ENCODE peak calls at places on chromosomes 11 and 22, in six cellular contexts. One of them, this sample, is unnamed.
A peak's percentile ranks its signal among the peaks of the same experiment; 100 is the strongest.

GRCh38 chr11:121035169-121035755 is 11.4 kb downstream of the TBCEL start:
- DNase-seq in neuronal stem cell: no peak
- DNase-seq in IMR-90: no peak
- DNase-seq in H1: no peak
- DNase-seq in trophoblast cell: no peak
- DNase-seq in mesenchymal stem cell: peak; percentile 62
- DNase-seq in this sample: peak; percentile 27

GRCh38 chr11:83895516-83895915 is 609.3 kb upstream of the CCDC90B start:
- DNase-seq in neuronal stem cell: peak; percentile 24
- DNase-seq in IMR-90: no peak
- DNase-seq in H1: no peak
- DNase-seq in trophoblast cell: peak; percentile 8
- DNase-seq in mesenchymal stem cell: no peak
- DNase-seq in this sample: peak; percentile 82

GRCh38 chr11:116176484-116177005 is 596.2 kb downstream of the BUD13 start:
- DNase-seq in neuronal stem cell: no peak
- DNase-seq in IMR-90: no peak
- DNase-seq in H1: peak; percentile 42
- DNase-seq in trophoblast cell: no peak
- DNase-seq in mesenchymal stem cell: no peak
- DNase-seq in this sample: no peak

GRCh38 chr11:123064268-123064657 is 2.3 kb upstream of the HSPA8 start:
- DNase-seq in neuronal stem cell: no peak
- DNase-seq in IMR-90: no peak
- DNase-seq in H1: no peak
- DNase-seq in trophoblast cell: no peak
- DNase-seq in mesenchymal stem cell: no peak
- DNase-seq in this sample: no peak

GRCh38 chr11:96254087-96254486 is 88.9 kb downstream of the MAML2 start:
- DNase-seq in neuronal stem cell: no peak
- DNase-seq in IMR-90: peak; percentile 75
- DNase-seq in H1: no peak
- DNase-seq in trophoblast cell: no peak
- DNase-seq in mesenchymal stem cell: peak; percentile 69
- DNase-seq in this sample: peak; percentile 68

GRCh38 chr11:82978422-82979099 is 77.0 kb downstream of the DDIAS start:
- DNase-seq in neuronal stem cell: no peak
- DNase-seq in IMR-90: peak; percentile 90
- DNase-seq in H1: no peak
- DNase-seq in trophoblast cell: no peak
- DNase-seq in mesenchymal stem cell: peak; percentile 72
- DNase-seq in this sample: no peak

GRCh38 chr11:95520765-95521542 is 268.6 kb downstream of the FAM76B start:
- DNase-seq in neuronal stem cell: no peak
- DNase-seq in IMR-90: no peak
- DNase-seq in H1: no peak
- DNase-seq in trophoblast cell: no peak
- DNase-seq in mesenchymal stem cell: no peak
- DNase-seq in this sample: no peak

GRCh38 chr11:61068581-61068980 is 33.7 kb upstream of the CD5 start:
- DNase-seq in neuronal stem cell: no peak
- DNase-seq in IMR-90: no peak
- DNase-seq in H1: no peak
- DNase-seq in trophoblast cell: no peak
- DNase-seq in mesenchymal stem cell: no peak
- DNase-seq in this sample: no peak

GRCh38 chr11:71342951-71343827 is 90.8 kb upstream of the SHANK2 start:
- DNase-seq in neuronal stem cell: peak; percentile 44
- DNase-seq in IMR-90: peak; percentile 15
- DNase-seq in H1: peak; percentile 86
- DNase-seq in trophoblast cell: no peak
- DNase-seq in mesenchymal stem cell: peak; percentile 45
- DNase-seq in this sample: peak; percentile 80

GRCh38 chr11:2517386-2518064 is 72.7 kb downstream of the KCNQ1 start:
- DNase-seq in neuronal stem cell: no peak
- DNase-seq in IMR-90: no peak
- DNase-seq in H1: no peak
- DNase-seq in trophoblast cell: peak; percentile 22
- DNase-seq in mesenchymal stem cell: no peak
- DNase-seq in this sample: no peak

GRCh38 chr11:120780239-120780638 is 243.7 kb upstream of the TBCEL start:
- DNase-seq in neuronal stem cell: no peak
- DNase-seq in IMR-90: peak; percentile 18
- DNase-seq in H1: no peak
- DNase-seq in trophoblast cell: no peak
- DNase-seq in mesenchymal stem cell: peak; percentile 63
- DNase-seq in this sample: no peak

GRCh38 chr22:33678523-33678922 is 241.8 kb downstream of the LARGE1 start:
- DNase-seq in neuronal stem cell: no peak
- DNase-seq in IMR-90: no peak
- DNase-seq in H1: no peak
- DNase-seq in trophoblast cell: no peak
- DNase-seq in mesenchymal stem cell: no peak
- DNase-seq in this sample: no peak

GRCh38 chr11:35524780-35525179 is 636 bp downstream of the PAMR1 start:
- DNase-seq in neuronal stem cell: no peak
- DNase-seq in IMR-90: peak; percentile 68
- DNase-seq in H1: no peak
- DNase-seq in trophoblast cell: no peak
- DNase-seq in mesenchymal stem cell: peak; percentile 61
- DNase-seq in this sample: no peak

GRCh38 chr22:26436903-26437515 is 7.9 kb downstream of the ASPHD2 start:
- DNase-seq in neuronal stem cell: no peak
- DNase-seq in IMR-90: no peak
- DNase-seq in H1: no peak
- DNase-seq in trophoblast cell: no peak
- DNase-seq in mesenchymal stem cell: no peak
- DNase-seq in this sample: no peak

GRCh38 chr22:42613869-42614268 is 814 bp downstream of the POLDIP3 start:
- DNase-seq in neuronal stem cell: no peak
- DNase-seq in IMR-90: no peak
- DNase-seq in H1: no peak
- DNase-seq in trophoblast cell: peak; percentile 62
- DNase-seq in mesenchymal stem cell: peak; percentile 66
- DNase-seq in this sample: peak; percentile 61

GRCh38 chr11:61021661-61022212 is 50.3 kb downstream of the CD6 start:
- DNase-seq in neuronal stem cell: no peak
- DNase-seq in IMR-90: no peak
- DNase-seq in H1: peak; percentile 89
- DNase-seq in trophoblast cell: no peak
- DNase-seq in mesenchymal stem cell: no peak
- DNase-seq in this sample: peak; percentile 36

GRCh38 chr11:5691963-5692358 is 2.4 kb downstream of the TRIM22 start:
- DNase-seq in neuronal stem cell: no peak
- DNase-seq in IMR-90: no peak
- DNase-seq in H1: no peak
- DNase-seq in trophoblast cell: no peak
- DNase-seq in mesenchymal stem cell: no peak
- DNase-seq in this sample: no peak

GRCh38 chr11:112279901-112280267 is 19.2 kb upstream of the PLET1 start:
- DNase-seq in neuronal stem cell: peak; percentile 54
- DNase-seq in IMR-90: peak; percentile 43
- DNase-seq in H1: peak; percentile 89
- DNase-seq in trophoblast cell: peak; percentile 28
- DNase-seq in mesenchymal stem cell: peak; percentile 58
- DNase-seq in this sample: peak; percentile 72

GRCh38 chr22:48753381-48753730 is 1074.3 kb downstream of the BRD1 start:
- DNase-seq in neuronal stem cell: no peak
- DNase-seq in IMR-90: no peak
- DNase-seq in H1: no peak
- DNase-seq in trophoblast cell: no peak
- DNase-seq in mesenchymal stem cell: no peak
- DNase-seq in this sample: no peak

GRCh38 chr11:76236092-76237026 is 30.1 kb upstream of the WNT11 start:
- DNase-seq in neuronal stem cell: no peak
- DNase-seq in IMR-90: peak; percentile 33
- DNase-seq in H1: peak; percentile 88
- DNase-seq in trophoblast cell: peak; percentile 12
- DNase-seq in mesenchymal stem cell: peak; percentile 71
- DNase-seq in this sample: peak; percentile 79

GRCh38 chr11:113106507-113106906 is 145.3 kb downstream of the NCAM1 start:
- DNase-seq in neuronal stem cell: no peak
- DNase-seq in IMR-90: peak; percentile 5
- DNase-seq in H1: no peak
- DNase-seq in trophoblast cell: no peak
- DNase-seq in mesenchymal stem cell: peak; percentile 71
- DNase-seq in this sample: no peak

GRCh38 chr11:35919244-35919643 is 24.6 kb upstream of the LDLRAD3 start:
- DNase-seq in neuronal stem cell: peak; percentile 44
- DNase-seq in IMR-90: peak; percentile 12
- DNase-seq in H1: no peak
- DNase-seq in trophoblast cell: no peak
- DNase-seq in mesenchymal stem cell: no peak
- DNase-seq in this sample: peak; percentile 13

GRCh38 chr22:38218661-38219331 is 17.0 kb downstream of the MAFF start:
- DNase-seq in neuronal stem cell: no peak
- DNase-seq in IMR-90: peak; percentile 97
- DNase-seq in H1: peak; percentile 84
- DNase-seq in trophoblast cell: peak; percentile 96
- DNase-seq in mesenchymal stem cell: peak; percentile 96
- DNase-seq in this sample: peak; percentile 93

GRCh38 chr11:77705195-77705876 is 67.7 kb upstream of the CLNS1A start:
- DNase-seq in neuronal stem cell: no peak
- DNase-seq in IMR-90: peak; percentile 69
- DNase-seq in H1: no peak
- DNase-seq in trophoblast cell: peak; percentile 68
- DNase-seq in mesenchymal stem cell: peak; percentile 40
- DNase-seq in this sample: peak; percentile 81
- H3K79me1 ChIP-seq in neuronal stem cell: no peaks in the 10 kb centered on the region
- H3K79me1 ChIP-seq in IMR-90: peaks cover 15% of the 10 kb centered on the region
- H3K79me1 ChIP-seq in H1: no peaks in the 10 kb centered on the region
- H3K79me1 ChIP-seq in trophoblast cell: no peaks in the 10 kb centered on the region
- H3K79me1 ChIP-seq in mesenchymal stem cell: peaks cover 16% of the 10 kb centered on the region
- H3K79me1 ChIP-seq in this sample: no peaks in the 10 kb centered on the region

GRCh38 chr11:7485136-7485853 is at the start of gene OLFML1:
- DNase-seq in neuronal stem cell: no peak
- DNase-seq in IMR-90: no peak
- DNase-seq in H1: no peak
- DNase-seq in trophoblast cell: no peak
- DNase-seq in mesenchymal stem cell: no peak
- DNase-seq in this sample: no peak
- H3K4me3 ChIP-seq in neuronal stem cell: no peak within 1 kb of the TSS
- H3K4me3 ChIP-seq in IMR-90: no peak within 1 kb of the TSS
- H3K4me3 ChIP-seq in H1: no peak within 1 kb of the TSS
- H3K4me3 ChIP-seq in trophoblast cell: no peak within 1 kb of the TSS
- H3K4me3 ChIP-seq in mesenchymal stem cell: no peak within 1 kb of the TSS
- H3K4me3 ChIP-seq in this sample: no peak within 1 kb of the TSS

GRCh38 chr11:101011881-101012280 is 117.7 kb downstream of the PGR start:
- DNase-seq in neuronal stem cell: no peak
- DNase-seq in IMR-90: no peak
- DNase-seq in H1: no peak
- DNase-seq in trophoblast cell: no peak
- DNase-seq in mesenchymal stem cell: no peak
- DNase-seq in this sample: no peak
- H3K79me1 ChIP-seq in neuronal stem cell: no peaks in the 10 kb centered on the region
- H3K79me1 ChIP-seq in IMR-90: no peaks in the 10 kb centered on the region
- H3K79me1 ChIP-seq in H1: no peaks in the 10 kb centered on the region
- H3K79me1 ChIP-seq in trophoblast cell: no peaks in the 10 kb centered on the region
- H3K79me1 ChIP-seq in mesenchymal stem cell: no peaks in the 10 kb centered on the region
- H3K79me1 ChIP-seq in this sample: no peaks in the 10 kb centered on the region

GRCh38 chr22:44205713-44206645 is 25.3 kb downstream of the PARVG start:
- DNase-seq in neuronal stem cell: no peak
- DNase-seq in IMR-90: no peak
- DNase-seq in H1: no peak
- DNase-seq in trophoblast cell: no peak
- DNase-seq in mesenchymal stem cell: no peak
- DNase-seq in this sample: no peak
- H3K4me3 ChIP-seq in neuronal stem cell: peak overlapping the region; percentile 59
- H3K4me3 ChIP-seq in IMR-90: no peak overlapping the region
- H3K4me3 ChIP-seq in H1: no peak overlapping the region
- H3K4me3 ChIP-seq in trophoblast cell: no peak overlapping the region
- H3K4me3 ChIP-seq in mesenchymal stem cell: no peak overlapping the region
- H3K4me3 ChIP-seq in this sample: no peak overlapping the region

DNA sequence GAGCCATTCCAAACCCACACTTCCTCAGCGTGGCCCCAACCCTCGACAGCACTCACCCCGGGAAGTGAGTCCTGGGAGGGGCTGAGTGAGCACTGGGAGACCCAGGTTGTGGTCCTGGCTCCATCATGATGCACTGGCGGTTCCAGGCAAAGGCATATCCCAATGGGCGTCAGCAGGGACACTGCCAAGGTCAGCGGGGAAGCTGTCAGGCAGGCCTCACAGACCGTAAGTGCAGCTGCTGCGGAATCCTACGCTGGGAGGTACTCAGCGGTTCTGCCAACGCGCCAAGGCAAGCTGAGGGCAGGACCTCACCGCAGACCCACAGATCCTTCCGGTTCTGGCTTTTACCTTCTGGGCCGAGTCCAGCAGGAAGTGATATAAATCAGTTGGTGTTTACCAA is 1.4 kb upstream of the GAL3ST1 start:
- DNase-seq in neuronal stem cell: no peak
- DNase-seq in IMR-90: no peak
- DNase-seq in H1: no peak
- DNase-seq in trophoblast cell: no peak
- DNase-seq in mesenchymal stem cell: no peak
- DNase-seq in this sample: no peak
- H3K79me1 ChIP-seq in neuronal stem cell: peaks cover 2% of the 10 kb centered on the region
- H3K79me1 ChIP-seq in IMR-90: no peaks in the 10 kb centered on the region
- H3K79me1 ChIP-seq in H1: peaks cover 3% of the 10 kb centered on the region
- H3K79me1 ChIP-seq in trophoblast cell: no peaks in the 10 kb centered on the region
- H3K79me1 ChIP-seq in mesenchymal stem cell: peaks cover 13% of the 10 kb centered on the region
- H3K79me1 ChIP-seq in this sample: no peaks in the 10 kb centered on the region

GRCh38 chr11:92440701-92441338 is 216.2 kb downstream of the FAT3 start:
- DNase-seq in neuronal stem cell: no peak
- DNase-seq in IMR-90: no peak
- DNase-seq in H1: no peak
- DNase-seq in trophoblast cell: no peak
- DNase-seq in mesenchymal stem cell: no peak
- DNase-seq in this sample: peak; percentile 83
- H3K4me3 ChIP-seq in neuronal stem cell: no peak overlapping the region
- H3K4me3 ChIP-seq in IMR-90: no peak overlapping the region
- H3K4me3 ChIP-seq in H1: no peak overlapping the region
- H3K4me3 ChIP-seq in trophoblast cell: no peak overlapping the region
- H3K4me3 ChIP-seq in mesenchymal stem cell: no peak overlapping the region
- H3K4me3 ChIP-seq in this sample: no peak overlapping the region

This sample was measured in mesendoderm.